ENCODE peak calls at places on chromosomes 11 and 22, in four cellular contexts. B is HL-60, R is K562, P is GM12878. Q is an unnamed sample.
A peak's percentile ranks its signal among the peaks of the same experiment; 100 is the strongest.

GRCh38 chr11:78000193-78000592 is 5.7 kb upstream of the INTS4 start:
- DNase-seq in P (no peak), R (peak; percentile 62), B (peak; percentile 55), Q (no peak)

GRCh38 chr11:46504817-46505613 is 88.8 kb downstream of the AMBRA1 start:
- DNase-seq in B (no peak), P (no peak), R (no peak), Q (no peak)

GRCh38 chr22:37803636-37804371 is 3.9 kb upstream of the GCAT start:
- DNase-seq in P (no peak), R (no peak), B (no peak), Q (no peak)

GRCh38 chr11:29280452-29280851 is 736.4 kb downstream of the KCNA4 start:
- DNase-seq in B (no peak), P (no peak), R (no peak), Q (no peak)

GRCh38 chr22:38982008-38982927 is at the start of gene APOBEC3B:
- DNase-seq in P (peak; percentile 85), B (peak; percentile 80), R (peak; percentile 77), Q (peak; percentile 64)

GRCh38 chr11:19243601-19244000 is 2.9 kb upstream of the E2F8 start:
- DNase-seq in P (no peak), B (no peak), R (no peak), Q (no peak)

GRCh38 chr11:126469308-126469707 is 113.8 kb downstream of the ST3GAL4 start:
- DNase-seq in R (no peak), P (no peak), B (no peak), Q (no peak)

GRCh38 chr11:33542921-33543320 is 157.7 kb downstream of the C11orf91 start:
- DNase-seq in B (peak; percentile 48), R (peak; percentile 54), P (no peak), Q (peak; percentile 34)

GRCh38 chr11:94737171-94737611 is 31.0 kb upstream of the AMOTL1 start:
- DNase-seq in B (no peak), P (no peak), R (no peak), Q (no peak)

GRCh38 chr11:8442301-8442700 is 151.7 kb downstream of the STK33 start:
- DNase-seq in P (no peak), R (no peak), B (no peak), Q (no peak)

DNA sequence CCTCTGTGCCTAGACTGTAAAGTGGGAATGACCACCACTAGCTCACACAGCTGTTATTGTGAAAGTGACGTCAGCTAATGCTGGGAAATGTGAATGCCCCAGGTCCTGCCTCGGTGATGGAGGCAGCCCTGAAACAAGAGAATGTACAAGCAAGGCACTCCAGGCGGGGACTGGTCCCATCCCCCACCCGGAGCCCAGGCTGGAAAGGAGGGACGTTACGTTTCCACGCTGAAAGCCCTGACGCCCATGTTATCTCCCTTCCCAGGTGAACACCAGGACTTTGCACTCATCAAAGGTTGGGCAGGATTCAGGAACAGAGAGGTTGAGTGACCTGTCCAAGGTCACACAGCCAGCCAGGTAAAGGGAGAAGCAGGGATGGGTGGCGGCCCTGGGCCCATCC is 784 bp downstream of the SULT4A1 start:
- DNase-seq in B (no peak), R (no peak), P (no peak), Q (no peak)
- TF ChIP-seq SPI1 in B (no peak), R (no peak), P (no peak), Q (no peak)

GRCh38 chr11:134639586-134640330 is 227.7 kb upstream of the B3GAT1 start:
- DNase-seq in B (no peak), R (no peak), P (no peak), Q (no peak)

GRCh38 chr11:134638796-134639540 is 226.9 kb upstream of the B3GAT1 start:
- DNase-seq in B (no peak), P (no peak), R (no peak), Q (no peak)

GRCh38 chr11:134636071-134636470 is 224.0 kb upstream of the B3GAT1 start:
- DNase-seq in P (no peak), R (no peak), B (no peak), Q (no peak)

GRCh38 chr11:134634897-134635831 is 223.1 kb upstream of the B3GAT1 start:
- DNase-seq in R (no peak), B (no peak), P (no peak), Q (no peak)

DNA sequence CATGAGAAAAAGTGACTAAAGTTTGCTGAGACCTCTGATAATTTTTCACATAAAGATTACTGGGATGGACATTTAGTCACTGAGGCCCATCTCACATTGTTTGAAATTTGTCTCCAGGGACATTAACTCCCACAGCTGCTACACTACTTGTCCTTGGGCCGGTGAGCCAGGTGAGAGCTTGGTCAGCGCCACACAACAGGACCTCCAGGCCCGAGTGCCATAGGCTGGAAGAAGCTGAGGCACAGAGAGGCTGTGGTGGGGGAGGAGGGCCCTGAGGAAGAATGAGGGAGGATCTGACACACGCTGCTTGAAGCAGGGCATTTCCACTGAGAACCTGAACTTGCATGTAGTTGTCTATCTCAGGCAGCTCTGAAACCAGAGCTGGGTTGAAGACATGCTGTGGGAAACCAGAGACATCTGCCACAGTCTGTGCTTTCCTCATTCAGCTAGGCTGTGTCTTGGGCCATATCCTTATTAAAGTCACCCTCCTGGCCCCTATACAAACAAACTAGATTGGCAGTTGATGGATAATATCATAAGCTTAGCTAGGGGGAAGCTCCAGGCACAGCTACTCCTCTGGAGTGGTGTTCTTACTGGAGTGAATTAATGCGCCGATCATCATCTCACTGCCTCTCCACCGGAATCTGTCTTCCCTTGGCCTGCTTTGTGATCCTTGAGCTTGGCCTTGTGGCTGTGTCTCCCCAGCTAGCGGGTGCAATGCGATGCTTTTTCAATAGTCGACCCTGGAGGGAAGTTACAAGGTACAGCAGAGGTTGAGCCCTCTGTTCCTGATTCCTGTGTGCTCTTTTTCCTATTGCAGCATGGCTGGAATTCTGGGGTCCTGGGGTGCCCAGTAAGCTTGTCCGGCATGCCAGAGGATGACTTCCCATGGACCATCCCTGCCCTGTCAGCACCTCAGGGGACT is 225.3 kb upstream of the B3GAT1 start:
- DNase-seq in P (no peak), R (no peak), B (no peak), Q (no peak)
- TF ChIP-seq SPI1 in P (no peak), R (no peak), B (no peak), Q (no peak)

GRCh38 chr11:79415912-79416311 is 24.9 kb downstream of the TENM4 start:
- DNase-seq in B (no peak), R (no peak), P (no peak), Q (no peak)

GRCh38 chr11:79415411-79415810 is 25.4 kb downstream of the TENM4 start:
- DNase-seq in R (no peak), P (no peak), B (no peak), Q (no peak)

GRCh38 chr11:79414644-79415317 is 26.0 kb downstream of the TENM4 start:
- DNase-seq in R (no peak), B (no peak), P (no peak), Q (no peak)

GRCh38 chr11:79412761-79413160 is 28.1 kb downstream of the TENM4 start:
- DNase-seq in P (no peak), B (no peak), R (no peak), Q (no peak)

GRCh38 chr11:79413258-79413657 is 27.6 kb downstream of the TENM4 start:
- DNase-seq in B (no peak), P (no peak), R (no peak), Q (no peak)
- TF ChIP-seq SPI1 in B (no peak), P (no peak), R (no peak), Q (no peak)

DNA sequence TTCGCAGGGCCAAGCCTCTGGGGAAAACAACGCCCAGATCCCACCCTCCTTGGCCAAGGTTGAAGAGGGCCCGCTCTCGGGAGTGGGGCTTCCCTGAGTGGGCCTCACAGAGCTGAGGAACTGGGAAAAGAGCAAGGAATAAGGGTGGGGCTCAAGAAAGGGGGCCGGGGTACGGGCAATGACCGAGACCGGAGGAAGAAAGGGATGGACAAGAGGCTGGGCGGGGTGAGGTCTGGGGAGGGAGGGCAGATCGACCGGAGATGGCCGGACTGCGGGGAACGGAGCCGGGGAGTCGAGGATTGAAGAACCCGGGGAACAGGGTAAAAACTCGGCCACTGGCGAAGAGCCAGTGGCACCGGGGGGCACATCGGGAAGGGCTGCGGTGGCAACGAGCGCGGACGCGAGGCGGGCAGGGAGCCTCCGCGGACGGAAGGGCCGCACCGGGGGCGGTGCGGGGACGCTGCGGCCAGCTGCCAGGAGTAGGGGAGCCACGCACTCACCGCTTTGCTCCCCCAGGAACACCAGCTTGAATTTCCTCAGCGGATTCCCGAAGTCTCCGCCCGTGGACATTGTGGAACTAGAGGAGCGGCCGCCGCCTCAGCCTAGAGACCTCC is 701 bp downstream of the RAB6A start:
- DNase-seq in P (no peak), B (no peak), R (peak; percentile 65), Q (peak; percentile 18)
- TF ChIP-seq SPI1 in P (no peak), B (no peak), R (no peak), Q (no peak)

DNA sequence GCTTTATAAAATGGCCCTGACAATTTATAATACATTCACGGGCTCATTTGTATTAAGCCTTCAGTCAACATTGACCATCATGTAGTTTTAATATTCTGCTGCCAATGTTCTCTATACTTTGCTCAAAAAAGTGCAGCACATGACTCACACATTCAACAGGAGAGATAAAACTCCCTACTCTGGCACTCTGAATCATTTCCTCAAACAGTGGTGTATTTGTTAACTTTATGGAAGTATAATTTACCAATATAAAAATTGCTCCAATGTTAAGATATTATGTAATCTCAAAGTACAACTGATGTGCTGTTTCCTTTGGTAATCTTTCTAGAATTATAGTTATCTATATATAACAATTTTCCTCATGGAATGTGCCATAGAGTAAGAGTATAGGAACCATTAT is 39.9 kb downstream of the MAML2 start:
- DNase-seq in B (no peak), R (no peak), P (no peak), Q (no peak)
- TF ChIP-seq SPI1 in B (no peak), R (no peak), P (no peak), Q (no peak)

GRCh38 chr11:2139691-2140337 is 625 bp upstream of the IGF2 start:
- DNase-seq in P (no peak), B (no peak), R (no peak), Q (no peak)

GRCh38 chr11:2140411-2141400 is 1.5 kb upstream of the IGF2 start:
- DNase-seq in B (no peak), R (no peak), P (no peak), Q (no peak)

GRCh38 chr11:2138075-2138435 is 1.1 kb downstream of the IGF2 start:
- DNase-seq in P (no peak), R (peak; percentile 28), B (no peak), Q (no peak)

GRCh38 chr11:2138436-2139117 is 612 bp downstream of the IGF2 start:
- DNase-seq in P (no peak), B (no peak), R (peak; percentile 42), Q (no peak)

GRCh38 chr11:2139118-2139490 is at the start of gene IGF2:
- DNase-seq in B (no peak), R (peak; percentile 58), P (no peak), Q (no peak)
- TF ChIP-seq SPI1 in B (no peak), R (no peak), P (no peak), Q (no peak)

GRCh38 chr11:61682093-61682732 is 2.0 kb downstream of the DAGLA start:
- DNase-seq in B (no peak), R (no peak), P (no peak), Q (no peak)
- TF ChIP-seq SPI1 in B (no peak), R (no peak), P (no peak), Q (no peak)